ENCODE peak calls at places on chromosomes 1 and 21, in six cellular contexts. R is T-helper 2 cell; K is CD8-positive, alpha-beta T cell; U is T1000; H is caudate nucleus; A is nephron progenitor cell. M is an unnamed sample.

GRCh38 chr1:38990401-38990745 is 703 bp upstream of the AKIRIN1 start:
- DNase-seq in R (no peak), K (no peak), U (no peak), H (no peak), A (no peak), M (no peak)

GRCh38 chr1:31588751-31589515 is 12.6 kb downstream of the TINAGL1 start:
- DNase-seq in R (no peak), K (no peak), U (no peak), H (no peak), A (peak; percentile 26), M (no peak)

GRCh38 chr1:203593723-203594122 is 32.9 kb upstream of the ATP2B4 start:
- DNase-seq in R (peak; percentile 76), K (peak; percentile 60), U (peak; percentile 51), H (no peak), A (no peak), M (no peak)

GRCh38 chr21:17468698-17469097 is 44.1 kb upstream of the CXADR start:
- DNase-seq in R (no peak), K (no peak), U (no peak), H (no peak), A (no peak), M (no peak)

GRCh38 chr1:219296916-219297315 is 123.2 kb downstream of the LYPLAL1 start:
- DNase-seq in R (no peak), K (no peak), U (no peak), H (no peak), A (no peak), M (no peak)

GRCh38 chr1:184801503-184801902 is 46.8 kb upstream of the EDEM3 start:
- DNase-seq in R (no peak), K (no peak), U (no peak), H (no peak), A (no peak), M (peak; percentile 24)

GRCh38 chr1:198201956-198202784 is 45.4 kb downstream of the NEK7 start:
- DNase-seq in R (peak; percentile 43), K (no peak), U (no peak), H (no peak), A (no peak), M (no peak)

GRCh38 chr1:90768826-90769225 is 51.7 kb upstream of the BARHL2 start:
- DNase-seq in R (no peak), K (no peak), U (peak; percentile 21), H (no peak), A (no peak), M (no peak)

GRCh38 chr1:245549981-245550701 is 395.4 kb downstream of the KIF26B start:
- DNase-seq in R (no peak), K (no peak), U (no peak), H (no peak), A (peak; percentile 14), M (no peak)

GRCh38 chr1:81731989-81732388 is 68.7 kb upstream of the ADGRL2 start:
- DNase-seq in R (no peak), K (no peak), U (no peak), H (no peak), A (no peak), M (no peak)

GRCh38 chr1:184392779-184393522 is 6.1 kb downstream of the C1orf21 start:
- DNase-seq in R (no peak), K (no peak), U (no peak), H (no peak), A (no peak), M (no peak)

GRCh38 chr1:7042322-7043231 is 257.3 kb downstream of the CAMTA1 start:
- DNase-seq in R (peak; percentile 21), K (no peak), U (no peak), H (peak; percentile 27), A (no peak), M (no peak)

GRCh38 chr21:37339527-37339889 is 27.1 kb upstream of the DYRK1A start:
- DNase-seq in R (no peak), K (no peak), U (no peak), H (no peak), A (no peak), M (no peak)

M was measured in HS-27A.